ENCODE peak calls at places on chromosomes 12 and 14, in nine cellular contexts. R, A, C, O, V, T, W, F and S are unnamed samples.

GRCh38 chr14:105282098-105282725 is 18.6 kb downstream of the BRF1 start:
- DNase-seq in A (no peak), T (no peak), C (no peak), O (no peak), R (no peak), F (no peak), W (no peak), V (no peak), S (no peak)

GRCh38 chr14:74299061-74299545 is 3.6 kb downstream of the ABCD4 start:
- DNase-seq in F (no peak), C (peak; percentile 58), W (peak; percentile 64), V (no peak), R (no peak), T (no peak), A (peak; percentile 60), O (peak; percentile 32), S (no peak)

GRCh38 chr12:121383601-121384019 is 16.3 kb upstream of the RNF34 start:
- DNase-seq in R (no peak), V (no peak), C (no peak), W (no peak), O (no peak), T (no peak), F (no peak), A (no peak), S (peak; percentile 17)

GRCh38 chr12:4214912-4215861 is 58.4 kb upstream of the CCND2 start:
- DNase-seq in W (peak; percentile 43), V (no peak), R (peak; percentile 71), T (no peak), F (no peak), A (peak; percentile 21), O (peak; percentile 25), C (no peak), S (no peak)

GRCh38 chr12:68977909-68978610 is 45.1 kb upstream of the CPM start:
- DNase-seq in R (no peak), V (no peak), A (peak; percentile 13), T (no peak), W (no peak), C (no peak), O (no peak), F (no peak), S (no peak)

GRCh38 chr12:91109148-91109564 is 2.1 kb downstream of the LUM start:
- DNase-seq in C (peak; percentile 83), W (peak; percentile 58), O (peak; percentile 7), F (peak; percentile 67), V (no peak), T (peak; percentile 74), A (peak; percentile 77), R (peak; percentile 81), S (peak; percentile 88)

GRCh38 chr12:40312982-40313576 is 88.3 kb downstream of the LRRK2 start:
- DNase-seq in O (no peak), F (peak; percentile 60), A (peak; percentile 57), R (no peak), C (peak; percentile 40), V (peak; percentile 13), W (no peak), T (no peak), S (peak; percentile 1)

GRCh38 chr12:99985631-99986030 is 895 bp upstream of the ANKS1B start:
- DNase-seq in C (no peak), V (no peak), O (no peak), T (no peak), W (no peak), A (no peak), R (no peak), F (no peak), S (no peak)

GRCh38 chr12:121575952-121576615 is 4.7 kb downstream of the KDM2B start:
- DNase-seq in O (no peak), C (peak; percentile 34), R (no peak), F (no peak), T (no peak), A (peak; percentile 62), W (no peak), V (no peak), S (no peak)

GRCh38 chr12:113762155-113762848 is 203.8 kb downstream of the RBM19 start:
- DNase-seq in F (no peak), W (no peak), A (no peak), R (no peak), V (no peak), O (no peak), C (no peak), T (no peak), S (no peak)

GRCh38 chr12:14892726-14893442 is 7.2 kb upstream of the MGP start:
- DNase-seq in A (peak; percentile 71), T (peak; percentile 18), W (peak; percentile 57), R (no peak), F (peak; percentile 48), C (no peak), V (no peak), O (no peak), S (no peak)

GRCh38 chr14:22483863-22484593 is 105.0 kb downstream of the DAD1 start:
- DNase-seq in V (no peak), T (no peak), R (no peak), F (no peak), O (no peak), A (no peak), C (no peak), W (no peak), S (no peak)

GRCh38 chr12:100593490-100593889 is 20.0 kb downstream of the GAS2L3 start:
- DNase-seq in R (no peak), W (no peak), T (no peak), V (no peak), F (peak; percentile 39), C (peak; percentile 37), O (no peak), A (peak; percentile 40), S (no peak)

GRCh38 chr12:27682534-27682933 is 13.7 kb upstream of the REP15 start:
- DNase-seq in R (no peak), A (peak; percentile 50), V (no peak), W (no peak), F (peak; percentile 15), C (peak; percentile 16), T (no peak), O (no peak), S (no peak)

GRCh38 chr14:21068521-21069387 is 1.4 kb upstream of the ARHGEF40 start:
- DNase-seq in F (peak; percentile 61), A (peak; percentile 67), V (peak; percentile 78), W (peak; percentile 73), C (peak; percentile 48), T (peak; percentile 79), O (peak; percentile 66), R (peak; percentile 47), S (peak; percentile 60)

GRCh38 chr12:109304485-109304884 is 4.6 kb downstream of the FOXN4 start:
- DNase-seq in O (no peak), A (no peak), F (no peak), V (no peak), T (no peak), R (no peak), C (no peak), W (no peak), S (no peak)

GRCh38 chr12:109299849-109300248 is 9.2 kb downstream of the FOXN4 start:
- DNase-seq in R (no peak), A (no peak), V (no peak), T (no peak), W (no peak), O (no peak), C (no peak), F (no peak), S (no peak)

GRCh38 chr12:109302770-109303169 is 6.3 kb downstream of the FOXN4 start:
- DNase-seq in R (no peak), T (no peak), W (no peak), O (no peak), V (no peak), C (no peak), A (no peak), F (no peak), S (no peak)

GRCh38 chr12:109301643-109302176 is 7.4 kb downstream of the FOXN4 start:
- DNase-seq in O (no peak), W (no peak), T (no peak), C (no peak), R (no peak), A (no peak), F (no peak), V (no peak), S (no peak)

GRCh38 chr12:109302358-109302757 is 6.7 kb downstream of the FOXN4 start:
- DNase-seq in O (no peak), C (no peak), T (peak; percentile 49), V (peak; percentile 28), R (no peak), F (no peak), W (no peak), A (no peak), S (no peak)
- TF ChIP-seq CTCF in O (no peak), C (peak; percentile 23), T (peak; percentile 18), V (no peak), R (no peak), F (no peak), W (no peak), A (no peak), S (peak; percentile 36)

GRCh38 chr12:34016361-34016760 is 5.9 kb upstream of the ALG10 start:
- DNase-seq in F (no peak), O (no peak), W (no peak), T (no peak), R (no peak), V (no peak), C (no peak), A (no peak), S (no peak)
- TF ChIP-seq CTCF in F (no peak), O (no peak), W (no peak), T (no peak), R (no peak), V (no peak), C (no peak), A (no peak), S (no peak)

DNA sequence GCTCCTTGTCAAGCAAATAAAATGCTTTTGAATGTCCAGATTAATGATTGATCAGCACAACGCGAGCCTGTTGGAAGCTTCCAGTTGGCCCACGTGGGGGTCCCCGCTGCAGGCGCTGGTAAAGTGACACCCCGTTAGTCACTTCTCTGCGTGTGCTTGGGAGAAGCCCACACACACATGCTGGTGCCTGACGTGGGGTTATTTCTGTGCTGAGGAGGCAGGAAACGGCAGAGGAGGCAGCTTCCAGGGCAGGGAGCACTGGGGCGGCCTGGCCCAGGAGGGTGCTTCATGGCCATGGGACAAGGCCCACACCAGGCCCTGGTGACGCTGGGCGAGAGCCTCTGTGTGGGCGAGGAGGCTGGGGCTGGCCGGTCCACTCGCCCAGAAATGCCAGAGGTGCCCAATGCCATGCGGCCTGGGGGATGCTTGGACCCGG is 101.5 kb downstream of the KIF26A start:
- DNase-seq in F (no peak), A (no peak), C (no peak), V (no peak), W (no peak), O (no peak), R (no peak), T (no peak), S (no peak)
- TF ChIP-seq CTCF in F (no peak), A (no peak), C (no peak), V (no peak), W (no peak), O (no peak), R (no peak), T (no peak), S (no peak)

DNA sequence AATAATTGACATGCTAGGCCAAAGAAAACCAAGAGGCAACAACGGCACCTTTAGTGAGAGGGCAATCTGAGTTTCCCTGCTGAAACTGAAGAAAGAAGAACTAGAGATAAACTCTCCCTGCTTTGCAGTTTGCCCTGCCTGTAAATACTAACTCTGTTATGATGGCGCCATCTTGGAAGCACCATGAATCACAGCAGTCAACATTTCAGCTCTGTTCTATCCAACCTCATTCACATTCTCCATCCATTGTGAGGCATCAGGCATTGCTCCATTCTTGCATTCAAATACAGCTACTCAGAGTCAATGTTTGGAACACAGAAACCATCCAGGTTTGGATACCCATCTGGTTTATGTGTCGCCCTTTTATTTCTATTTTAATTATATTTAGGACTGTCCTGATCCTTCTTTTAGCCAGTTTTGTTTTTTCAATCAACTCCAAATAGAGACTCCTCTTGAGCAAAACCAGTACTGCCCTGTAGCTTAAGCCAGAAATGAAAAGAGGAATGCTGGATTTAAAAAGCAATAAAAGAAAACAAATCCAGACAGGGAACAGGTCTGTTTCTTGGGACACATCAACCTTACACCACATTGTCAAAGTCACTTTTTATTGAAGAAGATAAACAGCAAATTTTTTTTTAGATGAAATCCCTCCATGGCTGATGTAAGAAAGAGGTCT is 33.4 kb upstream of the PPM1A start:
- DNase-seq in O (no peak), C (no peak), T (no peak), R (no peak), V (no peak), F (no peak), W (no peak), A (no peak), S (no peak)
- TF ChIP-seq CTCF in O (no peak), C (no peak), T (no peak), R (no peak), V (no peak), F (no peak), W (no peak), A (no peak), S (no peak)